ENCODE peak calls at places on chromosome 2, in eight cellular contexts. Y is IMR-90; J is naive thymus-derived CD4-positive, alpha-beta T cell; R is A673; G is fibroblast of lung; D is uterus; T is K562; M is small intestine. N is an unnamed sample.

GRCh38 chr2:6741229-6741628 is 124.5 kb downstream of the CMPK2 start:
- DNase-seq in M (no peak), J (no peak), D (no peak), Y (no peak), G (no peak), R (peak), T (no peak), N (no peak)

GRCh38 chr2:199462167-199462976 is 4.6 kb upstream of the SATB2 start:
- DNase-seq in D (no peak), R (no peak), J (no peak), T (no peak), Y (no peak), M (no peak), G (no peak), N (no peak)

GRCh38 chr2:186746584-186746983 is 52.7 kb downstream of the FAM171B start:
- DNase-seq in J (no peak), Y (no peak), M (no peak), R (no peak), G (no peak), T (no peak), D (no peak), N (no peak)

GRCh38 chr2:60899230-60899891 is 18.0 kb downstream of the REL start:
- DNase-seq in R (no peak), J (peak), T (no peak), Y (no peak), G (no peak), D (no peak), M (no peak), N (no peak)

GRCh38 chr2:162926501-162926900 is 87.9 kb upstream of the KCNH7 start:
- DNase-seq in Y (no peak), R (no peak), T (no peak), J (no peak), M (no peak), G (peak), D (no peak), N (no peak)

GRCh38 chr2:20411361-20411894 is 35.4 kb upstream of the RHOB start:
- DNase-seq in D (peak), Y (peak), M (peak), R (peak), T (peak), J (peak), G (peak), N (peak)

GRCh38 chr2:37447446-37447845 is 103.0 kb downstream of the QPCT start:
- DNase-seq in D (no peak), R (no peak), J (no peak), T (no peak), Y (no peak), G (no peak), M (no peak), N (no peak)

GRCh38 chr2:160893581-160893980 is 266.6 kb upstream of the TANK start:
- DNase-seq in R (no peak), M (no peak), Y (no peak), T (no peak), G (no peak), J (no peak), D (no peak), N (no peak)

GRCh38 chr2:47907097-47907781 is 941 bp upstream of the FBXO11 start:
- DNase-seq in Y (no peak), D (peak), T (peak), J (no peak), M (peak), R (no peak), G (no peak), N (no peak)

DNA sequence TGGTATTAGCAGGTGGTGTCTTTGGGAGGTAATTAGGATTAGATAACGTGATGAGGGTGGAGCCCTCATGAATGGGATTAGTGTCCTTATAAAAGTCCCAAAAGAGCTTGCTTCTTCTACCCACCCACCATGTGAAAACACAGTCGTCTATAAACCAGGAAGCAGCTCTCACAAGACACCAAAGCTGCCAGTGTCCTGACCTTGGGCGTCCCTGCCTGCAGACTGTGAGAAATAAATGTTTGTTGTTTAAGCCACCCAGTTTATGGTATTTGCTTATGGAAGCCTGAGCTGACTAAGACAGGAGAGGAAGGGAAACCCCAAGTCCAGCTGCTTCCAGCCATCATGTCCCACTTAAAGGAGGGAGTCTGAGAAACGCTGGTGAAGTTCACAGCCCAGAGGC is 13.6 kb downstream of the ADI1 start:
- DNase-seq in D (no peak), M (peak), Y (peak), J (no peak), G (no peak), R (no peak), T (no peak), N (no peak)
- H3K27ac ChIP-seq in D (no peak), M (no peak), Y (no peak), J (no peak), G (no peak), R (no peak), T (no peak), N (no peak)

GRCh38 chr2:151707857-151708256 is 26.4 kb downstream of the NEB start:
- DNase-seq in J (no peak), R (no peak), G (no peak), Y (no peak), T (no peak), M (no peak), D (no peak), N (no peak)
- H3K27ac ChIP-seq in J (no peak), R (no peak), G (no peak), Y (no peak), T (no peak), M (no peak), D (no peak), N (no peak)

GRCh38 chr2:205931388-205931787 is 154.6 kb downstream of the INO80D start:
- DNase-seq in D (no peak), M (no peak), J (no peak), T (no peak), G (no peak), Y (no peak), R (peak), N (no peak)

GRCh38 chr2:205936446-205936845 is 149.5 kb downstream of the INO80D start:
- DNase-seq in M (no peak), Y (no peak), D (no peak), G (no peak), J (no peak), T (no peak), R (no peak), N (no peak)

GRCh38 chr2:205934443-205934842 is 151.5 kb downstream of the INO80D start:
- DNase-seq in M (peak), G (no peak), T (no peak), Y (no peak), J (no peak), R (no peak), D (no peak), N (no peak)

DNA sequence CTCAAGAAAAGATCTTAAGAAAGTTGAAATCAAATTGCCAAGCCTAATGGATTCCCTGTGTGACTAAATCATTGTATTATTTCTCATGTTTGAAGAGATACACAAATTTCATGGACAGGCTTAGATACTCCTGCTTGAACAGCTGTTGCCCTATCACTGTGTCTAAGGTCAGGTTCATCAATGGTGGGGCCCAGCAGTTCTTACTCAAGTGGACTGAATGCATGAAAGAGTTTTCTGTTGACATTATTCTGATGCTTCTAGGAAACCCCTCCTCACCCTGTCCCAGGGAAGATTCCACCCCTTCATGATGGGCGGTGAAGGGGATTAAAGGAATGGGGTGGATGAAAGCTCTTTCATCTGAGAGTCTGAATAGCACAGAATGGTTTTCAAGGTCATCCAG is 148.8 kb downstream of the INO80D start:
- DNase-seq in R (no peak), T (no peak), G (no peak), D (no peak), J (no peak), M (no peak), Y (no peak), N (no peak)
- H3K27ac ChIP-seq in R (no peak), T (no peak), G (no peak), D (no peak), J (no peak), M (no peak), Y (no peak), N (no peak)

GRCh38 chr2:121519732-121520640 is 10.7 kb upstream of the RNU4ATAC start:
- DNase-seq in R (no peak), Y (peak), D (no peak), T (no peak), G (peak), M (no peak), J (no peak), N (peak)

GRCh38 chr2:121519153-121519552 is 11.5 kb upstream of the RNU4ATAC start:
- DNase-seq in T (no peak), Y (no peak), J (no peak), G (no peak), M (no peak), D (no peak), R (no peak), N (no peak)

GRCh38 chr2:121521359-121521758 is 9.3 kb upstream of the RNU4ATAC start:
- DNase-seq in T (no peak), Y (peak), G (peak), J (no peak), M (no peak), R (no peak), D (no peak), N (peak)

GRCh38 chr2:121524650-121525425 is 5.8 kb upstream of the RNU4ATAC start:
- DNase-seq in R (no peak), J (no peak), G (no peak), Y (no peak), T (peak), D (no peak), M (no peak), N (no peak)

GRCh38 chr2:121520641-121520994 is 10.1 kb upstream of the RNU4ATAC start:
- DNase-seq in M (no peak), J (no peak), Y (no peak), D (no peak), T (no peak), R (no peak), G (no peak), N (no peak)
- H3K27ac ChIP-seq in M (no peak), J (no peak), Y (no peak), D (no peak), T (no peak), R (no peak), G (no peak), N (peak)

GRCh38 chr2:158511706-158512105 is 55.0 kb downstream of the PKP4 start:
- DNase-seq in D (no peak), M (no peak), G (no peak), R (no peak), J (no peak), Y (no peak), T (no peak), N (no peak)

GRCh38 chr2:158509928-158510797 is 53.4 kb downstream of the PKP4 start:
- DNase-seq in D (no peak), R (peak), M (no peak), T (peak), Y (peak), G (peak), J (no peak), N (no peak)

GRCh38 chr2:158512323-158512722 is 55.6 kb downstream of the PKP4 start:
- DNase-seq in R (no peak), M (no peak), Y (no peak), T (no peak), D (no peak), J (no peak), G (no peak), N (no peak)

GRCh38 chr2:158507679-158508078 is 50.9 kb downstream of the PKP4 start:
- DNase-seq in J (no peak), Y (no peak), D (no peak), G (peak), M (no peak), T (no peak), R (no peak), N (no peak)

GRCh38 chr2:158510887-158511286 is 54.1 kb downstream of the PKP4 start:
- DNase-seq in M (no peak), G (no peak), Y (no peak), J (no peak), R (no peak), D (no peak), T (no peak), N (no peak)
- H3K27ac ChIP-seq in M (no peak), G (peak), Y (no peak), J (no peak), R (no peak), D (no peak), T (no peak), N (no peak)

GRCh38 chr2:27735263-27735904 is 36.1 kb upstream of the MRPL33 start:
- DNase-seq in Y (peak), G (peak), D (peak), R (peak), T (peak), J (peak), M (peak), N (no peak)
- H3K27ac ChIP-seq in Y (peak), G (peak), D (peak), R (no peak), T (no peak), J (peak), M (peak), N (peak)

GRCh38 chr2:237823544-237823943 is 25.0 kb downstream of the RBM44 start:
- DNase-seq in D (no peak), J (no peak), Y (no peak), G (no peak), R (no peak), M (no peak), T (no peak), N (no peak)

GRCh38 chr2:237824085-237824484 is 25.5 kb downstream of the RBM44 start:
- DNase-seq in R (no peak), G (no peak), T (no peak), M (no peak), J (no peak), Y (no peak), D (no peak), N (no peak)

GRCh38 chr2:237830522-237830921 is 28.9 kb upstream of the RAMP1 start:
- DNase-seq in R (no peak), J (no peak), Y (no peak), M (peak), D (no peak), T (no peak), G (no peak), N (no peak)

DNA sequence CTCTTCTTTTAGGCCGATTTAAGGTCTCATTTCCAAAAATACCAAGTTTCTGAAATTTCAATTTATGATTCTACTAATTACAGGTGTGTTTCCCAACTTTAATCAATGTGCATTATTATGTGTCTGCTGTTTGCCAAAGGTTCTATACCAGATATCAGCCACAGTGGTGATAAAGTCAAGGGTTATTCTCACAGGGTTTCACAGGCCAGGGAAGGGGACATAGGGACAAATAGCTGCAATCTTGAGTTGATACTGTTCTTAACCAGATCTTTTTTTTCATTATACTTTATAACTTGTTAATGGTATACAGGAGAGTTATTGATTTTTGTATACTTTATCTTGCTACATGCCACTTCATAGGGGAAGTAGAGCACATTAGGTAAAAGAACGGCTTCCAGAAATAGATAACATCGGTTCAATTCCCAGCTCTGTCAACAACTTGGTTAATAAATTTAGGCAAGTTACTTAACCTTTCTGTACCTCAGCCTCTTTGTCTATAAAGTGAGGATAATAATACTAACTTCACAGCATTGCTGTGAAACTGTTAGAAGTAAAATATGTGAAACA is 28.9 kb downstream of the RBM44 start:
- DNase-seq in J (no peak), R (no peak), Y (no peak), D (no peak), G (no peak), M (peak), T (no peak), N (no peak)
- H3K27ac ChIP-seq in J (no peak), R (no peak), Y (no peak), D (no peak), G (no peak), M (no peak), T (no peak), N (no peak)

GRCh38 chr2:8796878-8797550 is 40.4 kb downstream of the KIDINS220 start:
- DNase-seq in Y (no peak), J (peak), T (no peak), G (no peak), M (no peak), R (no peak), D (no peak), N (no peak)
- H3K27ac ChIP-seq in Y (no peak), J (no peak), T (no peak), G (no peak), M (no peak), R (no peak), D (no peak), N (no peak)